ENCODE peak calls at places on chromosome 11, in eight cellular contexts. I, Q, R, Y, X, W, C and O are unnamed samples.
A peak's percentile ranks its signal among the peaks of the same experiment; 100 is the strongest.

GRCh38 chr11:27705873-27706820 is 5.9 kb upstream of the BDNF start:
- DNase-seq in C (no peak), I (no peak), W (no peak), Q (no peak), R (no peak), Y (peak; percentile 64), X (no peak), O (no peak)

GRCh38 chr11:20369816-20370215 is 6.3 kb downstream of the HTATIP2 start:
- DNase-seq in C (no peak), Y (no peak), R (no peak), I (no peak), Q (no peak), W (no peak), X (no peak), O (no peak)

GRCh38 chr11:31655483-31655882 is 145.9 kb downstream of the ELP4 start:
- DNase-seq in C (no peak), X (no peak), R (no peak), Q (no peak), W (no peak), Y (peak; percentile 1), I (no peak), O (no peak)

GRCh38 chr11:73734996-73735395 is 25.9 kb downstream of the RAB6A start:
- DNase-seq in W (no peak), Y (no peak), R (no peak), Q (no peak), I (no peak), X (no peak), C (no peak), O (no peak)

GRCh38 chr11:69620663-69621290 is 20.2 kb upstream of the CCND1 start:
- DNase-seq in C (no peak), R (no peak), W (no peak), I (no peak), Q (no peak), Y (no peak), X (no peak), O (no peak)

GRCh38 chr11:118530683-118531596 is at the start of gene TMEM25:
- DNase-seq in X (peak; percentile 62), C (no peak), R (peak; percentile 56), W (peak; percentile 60), I (peak; percentile 67), Y (no peak), Q (peak; percentile 69), O (peak; percentile 86)

GRCh38 chr11:976431-977160 is 50.9 kb downstream of the AP2A2 start:
- DNase-seq in Q (no peak), R (no peak), W (no peak), Y (no peak), C (no peak), X (no peak), I (no peak), O (no peak)

GRCh38 chr11:72758690-72759389 is 6.6 kb upstream of the ARAP1 start:
- DNase-seq in Q (no peak), X (no peak), I (peak; percentile 50), Y (no peak), C (no peak), W (no peak), R (no peak), O (peak; percentile 69)

GRCh38 chr11:122754028-122754427 is 84.3 kb upstream of the CRTAM start:
- DNase-seq in C (no peak), Y (no peak), Q (no peak), X (no peak), W (no peak), I (no peak), R (no peak), O (no peak)

GRCh38 chr11:30062103-30062502 is 45.3 kb upstream of the KCNA4 start:
- DNase-seq in Q (no peak), I (no peak), X (no peak), C (no peak), R (no peak), W (no peak), Y (no peak), O (no peak)

GRCh38 chr11:20289732-20290131 is 73.8 kb upstream of the HTATIP2 start:
- DNase-seq in Y (no peak), Q (no peak), X (no peak), R (no peak), C (no peak), I (no peak), W (no peak), O (no peak)

GRCh38 chr11:72781063-72781312 is 12.9 kb downstream of the STARD10 start:
- DNase-seq in C (peak; percentile 52), Y (no peak), X (no peak), Q (peak; percentile 59), R (no peak), I (peak; percentile 78), W (no peak), O (peak; percentile 68)

GRCh38 chr11:87063982-87064381 is 26.2 kb downstream of the TMEM135 start:
- DNase-seq in R (no peak), Y (no peak), C (no peak), X (no peak), Q (no peak), I (no peak), W (no peak), O (no peak)

GRCh38 chr11:1168256-1168655 is 10.5 kb downstream of the MUC5AC start:
- DNase-seq in Y (no peak), Q (no peak), W (no peak), X (no peak), C (no peak), I (no peak), R (no peak), O (no peak)

GRCh38 chr11:76721755-76722677 is 51.5 kb upstream of the LRRC32 start:
- DNase-seq in C (peak; percentile 58), W (peak; percentile 89), Q (peak; percentile 78), Y (peak; percentile 67), I (peak; percentile 89), R (peak; percentile 65), X (peak; percentile 84), O (peak; percentile 93)

GRCh38 chr11:76719686-76720085 is 49.1 kb upstream of the LRRC32 start:
- DNase-seq in I (no peak), X (no peak), W (no peak), Q (no peak), R (no peak), Y (no peak), C (no peak), O (no peak)

GRCh38 chr11:76724162-76724768 is 53.7 kb upstream of the LRRC32 start:
- DNase-seq in W (no peak), R (no peak), Q (no peak), Y (no peak), X (no peak), C (no peak), I (no peak), O (no peak)

GRCh38 chr11:76723548-76723947 is 53.0 kb upstream of the LRRC32 start:
- DNase-seq in Y (no peak), I (no peak), X (no peak), Q (no peak), R (no peak), C (no peak), W (no peak), O (no peak)

DNA sequence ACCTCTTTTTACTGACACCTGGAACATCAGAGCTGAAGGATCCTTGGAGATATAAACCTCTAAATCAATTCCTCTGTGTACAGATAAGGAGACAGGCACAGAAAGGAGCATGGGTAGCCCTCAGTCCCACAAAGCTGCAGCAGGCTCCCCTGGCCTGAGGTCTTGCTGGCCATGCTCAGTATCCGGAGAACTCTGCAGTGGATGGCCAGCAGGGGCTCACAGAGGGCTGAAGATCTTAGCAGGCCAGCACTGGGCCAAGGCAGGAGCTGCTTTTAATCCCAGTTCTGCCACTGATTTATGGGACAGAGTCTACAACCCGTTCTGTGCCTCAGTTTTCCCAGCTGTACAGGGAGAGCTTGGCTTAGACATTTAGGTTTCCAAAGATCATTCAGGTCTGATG is 52.6 kb upstream of the LRRC32 start:
- DNase-seq in Q (no peak), Y (no peak), I (no peak), X (no peak), R (no peak), W (no peak), C (no peak), O (no peak)
- TF ChIP-seq CTCF in Q (no peak), Y (no peak), I (no peak), X (no peak), R (no peak), W (no peak), C (no peak), O (no peak)

GRCh38 chr11:68377389-68377795 is 65.0 kb downstream of the LRP5 start:
- DNase-seq in X (no peak), C (peak; percentile 65), W (no peak), Q (no peak), Y (no peak), R (no peak), I (no peak), O (no peak)
- H3K4me1 ChIP-seq in X (peaks cover 57% of the 10 kb centered on the region), C (peaks cover 56% of the 10 kb centered on the region), W (peaks cover 90% of the 10 kb centered on the region), Q (peaks cover 38% of the 10 kb centered on the region), Y (peaks cover 35% of the 10 kb centered on the region), R (peaks cover 4% of the 10 kb centered on the region), I (peaks cover 48% of the 10 kb centered on the region), O (peaks cover 60% of the 10 kb centered on the region)

DNA sequence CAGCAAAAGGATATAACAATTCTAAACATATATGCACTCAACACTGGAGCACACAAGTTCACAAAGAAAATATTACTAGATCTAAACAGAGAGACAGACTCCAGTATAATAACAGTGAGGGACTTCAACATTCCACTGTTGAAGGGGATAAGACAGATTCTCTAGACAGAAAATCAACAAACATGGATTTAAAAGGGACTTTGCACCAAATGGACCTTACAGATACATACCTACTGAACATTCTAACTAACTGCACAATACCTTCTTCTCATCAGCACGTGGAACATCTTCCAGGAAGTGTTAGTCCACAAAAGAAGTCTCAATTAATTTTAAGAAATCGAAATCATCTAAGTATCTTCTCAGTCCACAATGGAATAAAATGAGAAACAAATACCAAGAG is 26.6 kb downstream of the RSF1 start:
- DNase-seq in W (no peak), Q (no peak), X (no peak), R (no peak), Y (no peak), C (no peak), I (no peak), O (no peak)
- H3K27ac ChIP-seq in W (no peak overlapping the region), Q (no peak overlapping the region), X (no peak overlapping the region), R (no peak overlapping the region), Y (no peak overlapping the region), C (no peak overlapping the region), I (no peak overlapping the region), O (no peak overlapping the region)

DNA sequence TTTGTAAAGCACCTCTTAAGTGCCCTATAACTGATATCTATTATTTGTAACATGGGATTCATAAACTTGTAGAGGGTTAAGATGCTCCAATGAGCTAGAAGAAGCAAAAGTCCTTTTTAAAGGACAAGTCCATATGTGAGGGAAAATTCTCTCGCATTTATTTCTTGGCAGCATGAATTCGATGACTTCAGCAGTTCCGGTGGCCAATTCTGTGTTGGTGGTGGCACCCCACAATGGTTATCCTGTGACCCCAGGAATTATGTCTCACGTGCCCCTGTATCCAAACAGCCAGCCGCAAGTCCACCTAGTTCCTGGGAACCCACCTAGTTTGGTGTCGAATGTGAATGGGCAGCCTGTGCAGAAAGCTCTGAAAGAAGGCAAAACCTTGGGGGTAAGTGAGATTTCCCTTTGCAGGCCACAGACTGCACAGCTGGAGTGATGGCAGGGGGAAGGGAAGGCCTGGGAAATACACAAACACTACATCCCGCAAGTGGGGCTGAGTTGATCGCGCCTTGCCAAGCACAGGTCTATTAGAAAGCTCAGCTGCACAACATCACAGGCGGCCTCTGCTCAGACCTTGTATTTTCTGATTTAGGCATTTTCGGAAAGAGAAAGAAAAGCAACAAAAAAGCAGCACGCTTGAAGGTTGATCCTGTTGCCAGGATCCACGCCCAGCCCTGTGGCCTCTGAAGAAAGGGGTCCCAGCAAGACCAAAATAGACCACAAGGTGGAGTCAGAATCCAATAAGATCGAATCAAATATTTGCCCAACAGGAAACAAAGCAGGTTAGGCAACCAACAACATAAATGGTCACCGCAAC is 1.5 kb downstream of the MS4A8 start:
- DNase-seq in Q (peak; percentile 21), Y (peak; percentile 24), X (peak; percentile 37), W (peak; percentile 38), I (peak; percentile 56), C (no peak), R (no peak), O (peak; percentile 41)
- TF ChIP-seq CTCF in Q (no peak), Y (peak; percentile 23), X (no peak), W (peak; percentile 25), I (peak; percentile 61), C (peak; percentile 56), R (no peak), O (peak; percentile 42)